ENCODE peak calls at places on chromosome 21, in five cellular contexts. G, O, Z, J and F are unnamed samples.

GRCh38 chr21:41611966-41612606 is 104.1 kb upstream of the TMPRSS2 start:
- DNase-seq in G (peak; percentile 50), O (no peak), Z (peak; percentile 58), J (peak; percentile 33), F (no peak)

GRCh38 chr21:29376556-29376955 is 77.8 kb downstream of the BACH1 start:
- DNase-seq in G (peak; percentile 39), O (peak; percentile 14), Z (peak; percentile 45), J (no peak), F (no peak)

GRCh38 chr21:46350981-46351380 is 27.0 kb downstream of the PCNT start:
- DNase-seq in G (no peak), O (no peak), Z (no peak), J (no peak), F (no peak)

GRCh38 chr21:28309596-28309995 is 683.1 kb downstream of the LTN1 start:
- DNase-seq in G (no peak), O (no peak), Z (no peak), J (no peak), F (no peak)

GRCh38 chr21:44881586-44881939 is 8.1 kb upstream of the PTTG1IP start:
- DNase-seq in G (no peak), O (no peak), Z (no peak), J (no peak), F (no peak)

GRCh38 chr21:39712976-39713375 is 32.0 kb upstream of the IGSF5 start:
- DNase-seq in G (no peak), O (no peak), Z (no peak), J (no peak), F (no peak)

GRCh38 chr21:31198575-31198974 is 145.5 kb downstream of the TIAM1 start:
- DNase-seq in G (peak; percentile 48), O (no peak), Z (no peak), J (peak; percentile 41), F (no peak)

GRCh38 chr21:45455321-45456013 is 50.5 kb downstream of the COL18A1 start:
- DNase-seq in G (no peak), O (no peak), Z (peak; percentile 63), J (peak; percentile 55), F (no peak)

GRCh38 chr21:41605934-41606285 is 98.0 kb upstream of the TMPRSS2 start:
- DNase-seq in G (no peak), O (no peak), Z (no peak), J (no peak), F (no peak)

GRCh38 chr21:41848971-41849580 is 30.1 kb downstream of the PRDM15 start:
- DNase-seq in G (no peak), O (no peak), Z (no peak), J (no peak), F (no peak)

GRCh38 chr21:39564200-39564599 is 48.5 kb upstream of the B3GALT5 start:
- DNase-seq in G (no peak), O (no peak), Z (peak; percentile 75), J (no peak), F (no peak)

GRCh38 chr21:41147096-41147978 is 20.6 kb upstream of the BACE2 start:
- DNase-seq in G (no peak), O (no peak), Z (no peak), J (no peak), F (no peak)

GRCh38 chr21:46295996-46296752 is 10.0 kb downstream of the YBEY start:
- DNase-seq in G (no peak), O (no peak), Z (peak; percentile 59), J (peak; percentile 40), F (peak; percentile 91)

GRCh38 chr21:45852886-45853400 is 128.6 kb upstream of the COL6A1 start:
- DNase-seq in G (no peak), O (no peak), Z (no peak), J (no peak), F (peak; percentile 24)

GRCh38 chr21:43361127-43361492 is 65.8 kb downstream of the SIK1 start:
- DNase-seq in G (no peak), O (peak; percentile 59), Z (no peak), J (no peak), F (no peak)

GRCh38 chr21:17461014-17461413 is 51.8 kb upstream of the CXADR start:
- DNase-seq in G (no peak), O (no peak), Z (peak; percentile 64), J (peak; percentile 94), F (no peak)
- TF ChIP-seq CTCF in G (no peak), O (no peak), Z (no peak), J (no peak), F (no peak)

GRCh38 chr21:38506606-38507331 is 8.5 kb upstream of the ERG start:
- DNase-seq in G (no peak), O (no peak), Z (no peak), J (no peak), F (no peak)

GRCh38 chr21:38511198-38511597 is 12.9 kb upstream of the ERG start:
- DNase-seq in G (no peak), O (no peak), Z (no peak), J (no peak), F (no peak)

GRCh38 chr21:38505654-38506523 is 7.6 kb upstream of the ERG start:
- DNase-seq in G (peak; percentile 42), O (no peak), Z (peak; percentile 23), J (peak; percentile 70), F (no peak)

GRCh38 chr21:38507374-38507942 is 9.2 kb upstream of the ERG start:
- DNase-seq in G (no peak), O (no peak), Z (no peak), J (no peak), F (no peak)

GRCh38 chr21:38511662-38512243 is 13.5 kb upstream of the ERG start:
- DNase-seq in G (no peak), O (no peak), Z (no peak), J (no peak), F (no peak)
- TF ChIP-seq CTCF in G (no peak), O (no peak), Z (no peak), J (no peak), F (no peak)

DNA sequence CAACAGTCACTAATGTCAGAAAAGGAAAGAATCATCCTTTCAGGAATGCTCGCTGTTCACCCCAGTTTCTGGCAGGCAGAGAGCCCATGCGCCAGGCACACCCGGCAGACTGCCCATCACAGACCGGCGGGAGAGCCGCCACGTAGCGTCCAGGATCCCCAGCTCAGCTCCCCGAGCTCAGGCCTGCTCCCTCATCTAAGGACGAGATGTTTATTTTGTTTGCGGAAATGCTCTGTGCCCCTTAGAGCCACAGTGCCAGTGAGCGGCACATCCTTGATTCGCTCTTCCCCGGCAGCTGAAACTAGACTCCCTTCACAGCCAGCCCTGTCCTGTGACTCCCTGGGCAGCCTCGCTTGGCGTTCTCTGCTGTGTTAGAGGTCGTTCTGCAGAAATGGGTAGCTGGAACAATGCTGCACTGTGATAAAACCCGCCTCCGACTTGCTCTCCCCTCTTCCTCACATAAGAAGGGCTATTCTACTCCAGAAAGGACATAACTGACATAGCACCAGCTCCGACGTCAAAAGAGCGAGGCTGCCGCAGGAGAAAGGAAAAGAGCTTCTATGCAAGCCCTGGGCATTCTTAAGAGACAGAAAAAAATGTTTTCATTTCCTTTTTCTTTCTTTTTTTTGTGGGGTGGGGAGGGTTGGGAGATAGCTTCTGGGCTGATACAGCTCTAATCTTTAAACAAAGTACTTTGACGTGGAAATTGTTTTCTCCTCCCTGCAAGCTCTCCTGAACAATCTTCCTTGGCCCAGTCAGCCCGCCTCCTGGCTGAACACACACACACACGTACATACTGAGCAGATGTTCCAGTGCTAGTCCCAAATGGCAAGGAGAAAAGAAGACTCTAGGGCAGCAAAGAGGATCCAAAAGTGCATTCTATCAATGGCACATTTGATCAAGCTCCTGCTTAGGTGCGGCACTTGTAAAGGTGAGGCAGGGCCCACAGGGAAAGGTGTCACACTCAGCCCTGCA is 37.2 kb downstream of the MRAP start:
- DNase-seq in G (no peak), O (no peak), Z (peak; percentile 2), J (peak; percentile 61), F (peak; percentile 46)
- TF ChIP-seq CTCF in G (no peak), O (no peak), Z (no peak), J (no peak), F (no peak)

GRCh38 chr21:25872271-25872670 is 137.5 kb downstream of the GABPA start:
- DNase-seq in G (no peak), O (no peak), Z (no peak), J (no peak), F (no peak)
- TF ChIP-seq CTCF in G (no peak), O (no peak), Z (no peak), J (no peak), F (no peak)

DNA sequence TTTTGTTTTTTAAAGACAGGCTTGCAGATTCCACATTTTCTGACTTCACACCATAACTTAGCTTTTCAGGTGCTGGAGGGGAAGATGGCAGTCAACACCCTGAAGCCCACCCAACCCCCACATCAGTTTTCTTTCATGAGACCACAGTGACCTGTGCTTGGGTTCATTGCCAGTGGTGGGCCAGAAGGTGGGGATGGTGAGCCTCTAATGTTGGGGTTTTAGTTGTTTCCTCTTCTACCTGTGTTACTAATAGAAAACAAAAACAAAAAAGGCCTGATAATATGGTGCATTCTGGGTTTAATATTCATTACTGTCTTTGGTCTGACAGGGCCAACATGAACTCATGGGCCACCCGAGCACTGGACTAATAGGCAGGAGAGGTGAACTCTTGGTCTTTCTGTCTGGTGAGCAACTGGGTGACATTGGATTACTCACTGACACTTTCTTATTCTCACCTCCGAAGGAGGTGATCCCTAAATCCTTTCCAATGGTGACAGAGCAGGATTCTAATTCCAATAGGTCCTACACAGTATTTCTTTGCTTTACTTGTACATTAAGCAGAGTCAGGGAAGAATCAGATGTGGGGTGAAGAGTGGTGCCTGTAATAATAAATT is 132.8 kb downstream of the CLIC6 start:
- DNase-seq in G (no peak), O (no peak), Z (no peak), J (no peak), F (no peak)
- TF ChIP-seq CTCF in G (no peak), O (peak; percentile 80), Z (peak; percentile 23), J (peak; percentile 4), F (no peak)

DNA sequence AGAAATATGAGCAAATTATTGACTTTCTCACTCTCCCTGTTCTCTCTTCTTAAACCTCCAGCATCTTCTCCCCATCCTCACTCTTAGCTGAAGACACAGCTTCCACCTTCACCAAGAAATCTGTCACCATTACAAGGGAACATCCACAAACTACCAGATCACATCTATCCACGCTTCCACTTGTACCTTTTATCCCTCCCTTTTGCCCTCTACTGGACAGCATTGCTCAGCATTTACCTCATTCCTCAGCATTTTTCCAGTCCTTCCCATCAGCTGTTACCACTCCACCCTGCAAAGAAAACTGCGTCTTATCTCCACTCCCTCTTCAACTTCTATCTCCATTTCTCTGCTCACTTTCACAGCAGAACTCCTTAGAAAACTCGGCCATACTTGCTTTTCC is 42.6 kb downstream of the KCNJ6 start:
- DNase-seq in G (no peak), O (no peak), Z (no peak), J (peak; percentile 25), F (no peak)
- TF ChIP-seq CTCF in G (no peak), O (no peak), Z (no peak), J (no peak), F (no peak)

DNA sequence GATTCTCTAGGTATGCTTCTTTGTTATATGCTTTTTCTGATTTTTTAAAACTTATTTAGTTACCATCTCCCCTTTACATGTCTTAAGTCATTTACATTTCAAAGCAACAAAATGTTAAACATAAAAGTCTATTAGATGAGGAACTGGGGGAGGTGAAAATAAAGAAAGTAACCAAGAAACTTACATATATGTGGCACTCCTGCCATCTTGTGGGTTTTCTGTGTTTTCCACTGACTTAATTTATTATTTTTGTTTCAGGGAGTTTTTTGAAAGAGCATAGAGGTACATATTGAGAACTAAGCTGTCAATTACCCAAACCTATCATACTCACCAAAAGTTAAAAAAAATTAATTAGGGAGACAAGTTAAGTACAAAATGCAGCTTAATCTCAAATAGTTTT is 1531.1 kb downstream of the MRPL39 start:
- DNase-seq in G (no peak), O (no peak), Z (no peak), J (peak; percentile 2), F (no peak)
- TF ChIP-seq CTCF in G (no peak), O (no peak), Z (no peak), J (no peak), F (no peak)